ENCODE peak calls at places on chromosomes 3 and 15, in five cellular contexts. C is SIG-M5, P is HT-29, V is non-pigmented ciliary epithelial cell, N is Ammon's horn. W is an unnamed sample.

GRCh38 chr15:52668133-52668532 is 11.1 kb downstream of the ATOSA start:
- DNase-seq in C (no peak), P (no peak), V (no peak), N (no peak), W (no peak)

GRCh38 chr3:88149146-88149515 is 628 bp upstream of the C3orf38 start:
- DNase-seq in C (peak; percentile 12), P (peak; percentile 20), V (no peak), N (no peak), W (no peak)

GRCh38 chr3:112128843-112129727 is 4.0 kb downstream of the GCSAM start:
- DNase-seq in C (no peak), P (peak; percentile 25), V (no peak), N (no peak), W (no peak)

GRCh38 chr3:77084511-77084910 is 44.6 kb downstream of the ROBO2 start:
- DNase-seq in C (no peak), P (no peak), V (no peak), N (no peak), W (no peak)

GRCh38 chr3:58333206-58334012 is 717 bp downstream of the PXK start:
- DNase-seq in C (no peak), P (no peak), V (no peak), N (peak; percentile 57), W (peak; percentile 9)

GRCh38 chr3:111292117-111292516 is 220.5 kb downstream of the NECTIN3 start:
- DNase-seq in C (no peak), P (no peak), V (no peak), N (no peak), W (no peak)

GRCh38 chr3:142501004-142501926 is 53.4 kb upstream of the XRN1 start:
- DNase-seq in C (no peak), P (peak; percentile 32), V (peak; percentile 80), N (no peak), W (peak; percentile 42)

GRCh38 chr15:33067456-33067855 is 127.1 kb downstream of the FMN1 start:
- DNase-seq in C (no peak), P (no peak), V (peak; percentile 42), N (no peak), W (peak; percentile 16)

GRCh38 chr3:134357914-134358811 is 16.1 kb downstream of the AMOTL2 start:
- DNase-seq in C (no peak), P (peak; percentile 59), V (peak; percentile 91), N (no peak), W (peak; percentile 51)